ENCODE peak calls at places on chromosome 13, in seven cellular contexts. V is IMR-90; S is fibroblast of lung; B is GM12891; D is stimulated activated CD4-positive, alpha-beta T cell treated with anti-CD3 and anti-CD28 coated beads, Interleukin-2, amount 100 ng/mL, for 48 hours; H is T-helper 2 cell; C is stimulated activated CD8-positive, alpha-beta memory T cell treated with anti-CD3 and anti-CD28 coated beads, Interleukin-4, amount 100 ng/mL, for 48 hours. R is an unnamed sample.

GRCh38 chr13:60654405-60654804 is 257.4 kb downstream of the TDRD3 start:
- DNase-seq in V (no peak), S (peak), B (no peak), D (no peak), H (peak), C (no peak), R (peak)

GRCh38 chr13:31923134-31923763 is 108.3 kb upstream of the FRY start:
- DNase-seq in V (no peak), S (no peak), B (no peak), D (no peak), H (no peak), C (no peak), R (no peak)

GRCh38 chr13:57044910-57045309 is 95.8 kb upstream of the PRR20A start:
- DNase-seq in V (no peak), S (no peak), B (no peak), D (no peak), H (no peak), C (no peak), R (no peak)

GRCh38 chr13:77378662-77379061 is 51.8 kb upstream of the MYCBP2 start:
- DNase-seq in V (no peak), S (no peak), B (no peak), D (no peak), H (no peak), C (no peak), R (no peak)

GRCh38 chr13:75135325-75135825 is 346.6 kb downstream of the TBC1D4 start:
- DNase-seq in V (peak), S (peak), B (no peak), D (no peak), H (no peak), C (no peak), R (peak)

GRCh38 chr13:29696606-29697005 is 101.1 kb upstream of the SLC7A1 start:
- DNase-seq in V (no peak), S (no peak), B (no peak), D (no peak), H (no peak), C (no peak), R (no peak)

GRCh38 chr13:99104396-99104795 is 96.3 kb upstream of the UBAC2 start:
- DNase-seq in V (no peak), S (no peak), B (no peak), D (no peak), H (no peak), C (no peak), R (no peak)

GRCh38 chr13:24036115-24036514 is 124.4 kb upstream of the SPATA13 start:
- DNase-seq in V (peak), S (peak), B (no peak), D (no peak), H (no peak), C (no peak), R (peak)

GRCh38 chr13:111489301-111489700 is 168.9 kb downstream of the TEX29 start:
- DNase-seq in V (no peak), S (no peak), B (no peak), D (no peak), H (no peak), C (no peak), R (no peak)

GRCh38 chr13:27446986-27447583 is 3.3 kb downstream of the MTIF3 start:
- DNase-seq in V (no peak), S (no peak), B (no peak), D (no peak), H (peak), C (no peak), R (no peak)

GRCh38 chr13:37026778-37027177 is 26.2 kb downstream of the EXOSC8 start:
- DNase-seq in V (no peak), S (no peak), B (no peak), D (no peak), H (no peak), C (no peak), R (no peak)

GRCh38 chr13:106212436-106213010 is 322.9 kb downstream of the EFNB2 start:
- DNase-seq in V (no peak), S (peak), B (no peak), D (no peak), H (no peak), C (no peak), R (no peak)

GRCh38 chr13:91771229-91771628 is 372.8 kb downstream of the GPC5 start:
- DNase-seq in V (no peak), S (no peak), B (no peak), D (no peak), H (no peak), C (no peak), R (no peak)

GRCh38 chr13:112042496-112042895 is 24.5 kb upstream of the SOX1 start:
- DNase-seq in V (no peak), S (no peak), B (no peak), D (no peak), H (no peak), C (no peak), R (no peak)

GRCh38 chr13:111409413-111409812 is 89.0 kb downstream of the TEX29 start:
- DNase-seq in V (no peak), S (no peak), B (no peak), D (no peak), H (no peak), C (no peak), R (no peak)